ENCODE peak calls at places on chromosome 12, in five cellular contexts. Q is CD8-positive, alpha-beta T cell; H is cardiac muscle cell; M is endothelial cell; W is uterus. J is an unnamed sample.

GRCh38 chr12:123126294-123127144 is 24.4 kb downstream of the PITPNM2 start:
- DNase-seq in Q (no peak), H (peak; percentile 97), M (no peak), W (peak; percentile 68), J (peak; percentile 48)

GRCh38 chr12:130555628-130556485 is 160.2 kb downstream of the RIMBP2 start:
- DNase-seq in Q (no peak), H (no peak), M (no peak), W (no peak), J (no peak)

GRCh38 chr12:76880156-76881023 is 1.6 kb upstream of the CSRP2 start:
- DNase-seq in Q (no peak), H (peak; percentile 39), M (no peak), W (no peak), J (no peak)

GRCh38 chr12:51403744-51404143 is 12.5 kb upstream of the GALNT6 start:
- DNase-seq in Q (no peak), H (no peak), M (no peak), W (no peak), J (no peak)

GRCh38 chr12:94225924-94226630 is 77.7 kb downstream of the PLXNC1 start:
- DNase-seq in Q (no peak), H (no peak), M (no peak), W (no peak), J (no peak)

GRCh38 chr12:56713345-56713744 is 11.8 kb downstream of the NACA start:
- DNase-seq in Q (no peak), H (no peak), M (no peak), W (no peak), J (no peak)

GRCh38 chr12:27244680-27245005 is 557 bp downstream of the STK38L start:
- DNase-seq in Q (no peak), H (peak; percentile 56), M (no peak), W (no peak), J (no peak)

GRCh38 chr12:1853716-1854115 is 33.4 kb downstream of the LRTM2 start:
- DNase-seq in Q (no peak), H (no peak), M (no peak), W (peak; percentile 6), J (no peak)

GRCh38 chr12:121165316-121165715 is 32.6 kb downstream of the P2RX7 start:
- DNase-seq in Q (no peak), H (peak; percentile 83), M (no peak), W (no peak), J (no peak)

GRCh38 chr12:104097954-104098353 is 33.6 kb downstream of the HCFC2 start:
- DNase-seq in Q (no peak), H (no peak), M (no peak), W (no peak), J (no peak)

GRCh38 chr12:73112035-73112816 is 840.1 kb downstream of the TRHDE start:
- DNase-seq in Q (no peak), H (no peak), M (no peak), W (no peak), J (no peak)

GRCh38 chr12:52141875-52142274 is 49.9 kb downstream of the KRT80 start:
- DNase-seq in Q (no peak), H (no peak), M (no peak), W (no peak), J (no peak)

GRCh38 chr12:12608557-12608957 is 3.1 kb upstream of the CREBL2 start:
- DNase-seq in Q (no peak), H (peak; percentile 25), M (no peak), W (no peak), J (peak; percentile 18)
- TF ChIP-seq CTCF in Q (no peak), H (no peak), M (no peak), W (no peak), J (no peak)

DNA sequence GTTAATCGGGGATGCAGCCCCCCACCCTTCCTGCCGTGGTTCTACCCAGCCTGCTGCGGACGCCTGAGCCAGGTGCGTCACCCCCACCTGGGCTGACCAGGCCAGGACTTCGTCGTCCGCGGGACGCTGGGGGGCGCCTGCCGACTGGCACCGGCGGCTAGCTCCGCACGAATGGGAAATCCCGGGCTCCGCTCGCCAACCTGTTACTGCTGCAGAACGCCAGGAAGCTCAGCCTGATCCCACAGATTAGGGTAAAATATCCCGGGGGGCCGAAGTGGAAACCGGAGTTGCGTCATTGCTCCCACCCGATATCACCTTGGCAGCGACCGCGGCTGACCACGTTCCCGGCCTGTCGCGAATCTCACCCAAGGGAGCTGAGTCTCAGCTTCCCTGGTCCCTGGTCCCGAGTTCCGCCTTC is 528 bp upstream of the VDR start:
- DNase-seq in Q (no peak), H (no peak), M (peak; percentile 36), W (peak; percentile 51), J (peak; percentile 86)
- TF ChIP-seq CTCF in Q (no peak), H (peak; percentile 50), M (no peak), W (peak; percentile 28), J (peak; percentile 26)

DNA sequence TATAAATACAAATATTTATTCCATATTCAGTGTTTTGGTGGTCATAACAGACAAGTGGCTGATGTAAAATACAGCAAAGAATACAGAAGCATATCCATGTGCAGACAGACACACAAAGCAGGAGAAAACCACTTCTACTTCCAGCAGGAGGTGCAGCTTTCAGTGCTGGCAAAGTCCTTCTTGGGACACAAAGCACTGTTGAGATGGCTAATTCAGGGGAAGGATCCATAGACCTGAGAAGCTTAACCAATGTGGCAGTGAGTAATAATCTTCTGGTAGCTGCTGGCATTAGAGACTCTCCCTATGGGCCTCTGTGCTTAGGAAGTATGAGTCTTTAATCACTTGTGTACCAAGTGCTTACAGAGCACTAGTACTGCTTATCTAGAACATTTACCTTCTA is 26.8 kb downstream of the AMN1 start:
- DNase-seq in Q (no peak), H (peak; percentile 54), M (no peak), W (no peak), J (no peak)
- TF ChIP-seq CTCF in Q (no peak), H (peak; percentile 27), M (no peak), W (no peak), J (no peak)

GRCh38 chr12:7970475-7971252 is 34.7 kb upstream of the SLC2A3 start:
- DNase-seq in Q (peak; percentile 89), H (peak; percentile 98), M (peak; percentile 92), W (peak; percentile 92), J (peak; percentile 73)
- TF ChIP-seq CTCF in Q (no peak), H (no peak), M (no peak), W (no peak), J (no peak)

J was measured in Calu3.